ENCODE peak calls at places on chromosome 13, in six cellular contexts. R is endothelial cell of umbilical vein, S is PC-3, X is keratinocyte, A is neural progenitor cell, F is astrocyte. O is an unnamed sample.

GRCh38 chr13:75607447-75607846 is 28.7 kb upstream of the LMO7 start:
- DNase-seq in R (no peak), S (peak), X (no peak), A (no peak), F (no peak), O (no peak)

GRCh38 chr13:48647625-48648024 is 6.1 kb upstream of the CYSLTR2 start:
- DNase-seq in R (no peak), S (no peak), X (no peak), A (no peak), F (no peak), O (no peak)

GRCh38 chr13:77113496-77113895 is 86.5 kb upstream of the FBXL3 start:
- DNase-seq in R (no peak), S (no peak), X (no peak), A (no peak), F (peak), O (no peak)

GRCh38 chr13:39462456-39462855 is 140.5 kb downstream of the LHFPL6 start:
- DNase-seq in R (peak), S (no peak), X (no peak), A (no peak), F (peak), O (no peak)

GRCh38 chr13:105598551-105598950 is 936.9 kb downstream of the EFNB2 start:
- DNase-seq in R (no peak), S (no peak), X (no peak), A (no peak), F (peak), O (no peak)

GRCh38 chr13:112879283-112879833 is 89.7 kb upstream of the MCF2L start:
- DNase-seq in R (no peak), S (no peak), X (no peak), A (no peak), F (no peak), O (no peak)

GRCh38 chr13:51000576-51001260 is 91.1 kb downstream of the RNASEH2B start:
- DNase-seq in R (no peak), S (peak), X (peak), A (no peak), F (peak), O (peak)

GRCh38 chr13:113997845-113998751 is 24.2 kb upstream of the C13orf46 start:
- DNase-seq in R (no peak), S (peak), X (no peak), A (no peak), F (no peak), O (no peak)

GRCh38 chr13:98385591-98385990 is 191.3 kb downstream of the STK24 start:
- DNase-seq in R (no peak), S (no peak), X (no peak), A (no peak), F (no peak), O (no peak)

GRCh38 chr13:51874651-51875050 is 12.9 kb downstream of the CCDC70 start:
- DNase-seq in R (no peak), S (no peak), X (no peak), A (peak), F (no peak), O (no peak)

GRCh38 chr13:109945206-109945960 is 159.0 kb upstream of the IRS2 start:
- DNase-seq in R (no peak), S (peak), X (peak), A (no peak), F (peak), O (no peak)

GRCh38 chr13:59176775-59177174 is 987.0 kb downstream of the DIAPH3 start:
- DNase-seq in R (no peak), S (peak), X (no peak), A (no peak), F (no peak), O (peak)

GRCh38 chr13:62280590-62280989 is 864.9 kb upstream of the PCDH20 start:
- DNase-seq in R (no peak), S (no peak), X (no peak), A (no peak), F (no peak), O (no peak)

GRCh38 chr13:47545630-47546029 is 455.4 kb downstream of the SUCLA2 start:
- DNase-seq in R (no peak), S (no peak), X (no peak), A (no peak), F (no peak), O (no peak)

GRCh38 chr13:48156466-48156865 is 61.6 kb upstream of the MED4 start:
- DNase-seq in R (no peak), S (no peak), X (no peak), A (no peak), F (no peak), O (peak)

GRCh38 chr13:67119481-67119883 is 110.7 kb downstream of the PCDH9 start:
- DNase-seq in R (peak), S (peak), X (peak), A (no peak), F (peak), O (no peak)

GRCh38 chr13:113629814-113630213 is 28.2 kb downstream of the ATP4B start:
- DNase-seq in R (no peak), S (no peak), X (no peak), A (no peak), F (no peak), O (no peak)

GRCh38 chr13:110759710-110760109 is 46.2 kb downstream of the ING1 start:
- DNase-seq in R (no peak), S (peak), X (no peak), A (no peak), F (peak), O (peak)

GRCh38 chr13:98476106-98476505 is 100.8 kb downstream of the STK24 start:
- DNase-seq in R (peak), S (no peak), X (no peak), A (peak), F (no peak), O (peak)

GRCh38 chr13:59409211-59409610 is 754.5 kb downstream of the DIAPH3 start:
- DNase-seq in R (peak), S (no peak), X (no peak), A (peak), F (peak), O (peak)

GRCh38 chr13:49972709-49973108 is 24.1 kb upstream of the TRIM13 start:
- DNase-seq in R (no peak), S (no peak), X (no peak), A (no peak), F (no peak), O (no peak)

GRCh38 chr13:58018020-58018419 is 386.5 kb downstream of the PCDH17 start:
- DNase-seq in R (no peak), S (no peak), X (no peak), A (no peak), F (no peak), O (no peak)

GRCh38 chr13:110017379-110017778 is 231.0 kb upstream of the IRS2 start:
- DNase-seq in R (no peak), S (peak), X (peak), A (no peak), F (peak), O (no peak)

GRCh38 chr13:95708390-95708774 is 31.4 kb downstream of the DNAJC3 start:
- DNase-seq in R (no peak), S (no peak), X (no peak), A (no peak), F (no peak), O (no peak)

GRCh38 chr13:95707035-95707434 is 30.1 kb downstream of the DNAJC3 start:
- DNase-seq in R (no peak), S (no peak), X (no peak), A (no peak), F (no peak), O (no peak)

GRCh38 chr13:95706356-95706755 is 29.4 kb downstream of the DNAJC3 start:
- DNase-seq in R (no peak), S (no peak), X (no peak), A (no peak), F (no peak), O (no peak)

GRCh38 chr13:95707442-95708389 is 30.8 kb downstream of the DNAJC3 start:
- DNase-seq in R (no peak), S (no peak), X (no peak), A (no peak), F (no peak), O (no peak)

DNA sequence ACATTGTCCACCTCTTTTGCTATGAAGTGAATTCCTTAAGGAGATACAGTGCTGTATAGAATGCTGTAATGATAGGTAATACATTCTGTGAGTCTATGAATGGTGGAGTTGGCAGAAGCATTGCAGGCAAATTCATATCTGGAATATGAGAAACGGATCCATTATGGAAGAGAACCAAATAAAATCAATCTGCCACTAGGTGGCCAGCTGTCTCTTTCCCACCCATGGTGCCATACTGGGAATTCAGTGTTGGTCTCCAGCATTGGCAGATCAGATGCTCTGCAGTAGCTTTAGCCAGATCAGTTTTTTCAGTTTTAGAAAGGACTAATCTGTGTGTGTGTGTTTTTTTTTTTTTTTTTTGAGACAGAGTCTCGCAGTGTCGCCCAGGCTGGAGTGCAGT is 27.6 kb downstream of the DNAJC3 start:
- DNase-seq in R (no peak), S (peak), X (no peak), A (no peak), F (no peak), O (peak)
- TF ChIP-seq CTCF in R (peak), S (peak), X (peak), A (peak), F (peak), O (peak)

GRCh38 chr13:31880849-31881494 is 141.6 kb downstream of the RXFP2 start:
- DNase-seq in R (no peak), S (no peak), X (no peak), A (no peak), F (no peak), O (no peak)
- H3K4me3 ChIP-seq in R (no peak), S (no peak), X (no peak), A (no peak), F (no peak), O (no peak)

GRCh38 chr13:33158271-33158670 is 127.3 kb downstream of the STARD13 start:
- DNase-seq in R (no peak), S (no peak), X (no peak), A (no peak), F (no peak), O (no peak)

GRCh38 chr13:33152389-33152788 is 133.2 kb downstream of the STARD13 start:
- DNase-seq in R (no peak), S (no peak), X (no peak), A (no peak), F (no peak), O (no peak)

GRCh38 chr13:33158830-33159229 is 126.7 kb downstream of the STARD13 start:
- DNase-seq in R (no peak), S (no peak), X (no peak), A (no peak), F (no peak), O (no peak)

GRCh38 chr13:33153421-33154381 is 131.9 kb downstream of the STARD13 start:
- DNase-seq in R (peak), S (peak), X (no peak), A (peak), F (peak), O (no peak)

GRCh38 chr13:33154911-33155310 is 130.6 kb downstream of the STARD13 start:
- DNase-seq in R (no peak), S (no peak), X (no peak), A (no peak), F (no peak), O (no peak)
- TF ChIP-seq EZH2 in R (no peak), S (no peak), X (no peak), A (no peak), F (no peak), O (no peak)

GRCh38 chr13:22061371-22061805 is 390.5 kb downstream of the FGF9 start:
- DNase-seq in R (no peak), S (no peak), X (no peak), A (no peak), F (no peak), O (no peak)
- TF ChIP-seq CTCF in R (no peak), S (no peak), X (no peak), A (no peak), F (no peak), O (no peak)

DNA sequence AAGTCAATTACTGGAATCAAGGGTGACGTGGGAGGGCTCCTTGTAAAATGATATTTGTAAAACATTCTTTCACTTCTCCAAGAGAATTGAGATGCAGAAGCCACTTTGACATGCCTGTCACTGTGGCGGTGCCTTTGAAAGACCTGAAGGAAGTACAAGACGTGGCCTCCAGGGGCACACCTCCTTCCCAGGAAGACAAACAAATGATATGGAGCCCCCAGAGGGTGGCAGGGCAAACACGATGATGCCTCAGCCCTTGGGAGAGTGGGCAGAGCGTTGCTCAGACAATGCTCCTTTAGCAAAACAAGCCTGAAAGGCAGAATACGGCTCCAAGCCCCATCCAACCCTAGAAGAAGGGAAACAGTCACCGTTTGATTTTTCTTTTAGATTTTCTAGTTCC is 9.3 kb upstream of the ATP12A start:
- DNase-seq in R (no peak), S (peak), X (no peak), A (peak), F (no peak), O (peak)
- H3K4me3 ChIP-seq in R (no peak), S (peak), X (no peak), A (peak), F (no peak), O (no peak)

DNA sequence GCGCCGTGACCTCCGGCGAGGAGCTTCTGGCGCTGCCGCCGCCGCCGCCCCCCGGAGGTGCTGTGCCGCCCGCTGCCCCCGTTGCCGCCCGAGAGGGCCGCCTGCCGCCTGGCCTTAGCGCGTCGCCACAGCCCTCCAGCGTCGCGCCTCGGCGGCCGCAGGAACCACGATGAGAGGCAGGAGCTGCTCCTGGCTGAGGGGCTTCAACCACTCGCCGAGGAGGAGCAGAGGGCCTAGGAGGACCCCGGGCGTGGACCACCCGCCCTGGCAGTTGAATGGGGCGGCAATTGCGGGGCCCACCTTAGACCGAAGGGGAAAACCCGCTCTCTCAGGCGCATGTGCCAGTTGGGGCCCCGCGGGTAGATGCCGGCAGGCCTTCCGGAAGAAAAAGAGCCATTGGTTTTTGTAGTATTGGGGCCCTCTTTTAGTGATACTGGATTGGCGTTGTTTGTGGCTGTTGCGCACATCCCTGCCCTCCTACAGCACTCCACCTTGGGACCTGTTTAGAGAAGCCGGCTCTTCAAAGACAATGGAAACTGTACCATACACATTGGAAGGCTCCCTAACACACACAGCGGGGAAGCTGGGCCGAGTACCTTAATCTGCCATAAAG is 4.8 kb downstream of the PDX1 start:
- DNase-seq in R (no peak), S (no peak), X (no peak), A (peak), F (no peak), O (no peak)
- TF ChIP-seq EZH2 in R (peak), S (no peak), X (peak), A (peak), F (no peak), O (no peak)

DNA sequence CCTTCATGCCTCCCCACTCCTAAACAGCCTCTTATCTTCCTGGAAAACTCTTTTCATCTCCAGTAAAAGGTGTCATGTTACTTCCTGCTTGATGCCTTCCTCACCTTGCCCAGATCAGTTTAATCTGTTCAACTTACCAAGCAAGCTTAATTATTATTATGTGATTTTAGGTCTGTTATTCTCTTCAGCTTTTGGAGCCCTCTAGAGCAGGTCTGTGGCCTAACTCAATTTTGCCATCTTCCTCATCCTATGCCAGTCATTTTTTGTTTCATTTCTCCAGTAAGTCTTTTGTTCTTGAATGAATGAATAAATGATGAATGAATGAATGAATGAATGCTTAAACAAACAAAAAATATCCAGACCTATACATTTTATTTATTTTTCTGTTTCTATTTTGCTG is 528.3 kb downstream of the DCT start:
- DNase-seq in R (no peak), S (peak), X (no peak), A (no peak), F (no peak), O (peak)
- TF ChIP-seq CTCF in R (no peak), S (peak), X (no peak), A (no peak), F (no peak), O (peak)

DNA sequence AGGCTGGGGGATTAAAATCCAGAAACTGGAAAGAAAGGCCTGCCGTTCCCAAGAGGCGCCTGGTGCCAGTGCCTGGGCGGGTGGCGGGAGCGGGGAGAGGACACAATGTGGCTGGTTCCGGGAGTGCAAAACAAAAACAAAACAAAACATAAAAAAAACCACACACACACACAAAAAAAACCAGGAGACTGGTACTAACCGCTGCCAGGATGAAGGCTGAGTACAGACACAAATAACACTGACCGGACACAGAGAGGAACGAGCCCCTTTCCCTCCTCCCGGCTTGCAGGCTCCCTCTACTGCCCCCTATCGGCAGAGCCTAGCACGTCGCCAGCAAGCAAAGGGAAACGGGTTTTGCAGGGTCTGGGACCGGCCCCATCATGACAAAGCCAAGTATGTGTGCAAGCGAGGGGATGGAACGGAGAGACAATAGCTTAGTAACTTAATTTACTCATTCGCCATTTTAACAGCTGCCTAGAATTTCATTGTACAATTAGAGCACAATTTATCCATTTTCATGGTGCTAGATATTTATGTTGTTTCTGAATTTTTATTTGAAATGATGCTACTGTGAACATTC is 17.9 kb upstream of the ZDHHC20 start:
- DNase-seq in R (peak), S (peak), X (peak), A (peak), F (peak), O (peak)
- H3K4me3 ChIP-seq in R (peak), S (peak), X (peak), A (peak), F (peak), O (peak)

GRCh38 chr13:28492527-28493367 is 2.2 kb downstream of the FLT1 start:
- DNase-seq in R (no peak), S (no peak), X (no peak), A (peak), F (no peak), O (no peak)

GRCh38 chr13:28495586-28496564 is 947 bp upstream of the FLT1 start:
- DNase-seq in R (peak), S (no peak), X (no peak), A (no peak), F (no peak), O (no peak)

GRCh38 chr13:28494861-28495585 is at the start of gene FLT1:
- DNase-seq in R (peak), S (no peak), X (no peak), A (peak), F (no peak), O (peak)

GRCh38 chr13:28494537-28494860 is 429 bp downstream of the FLT1 start:
- DNase-seq in R (peak), S (no peak), X (no peak), A (peak), F (no peak), O (peak)

GRCh38 chr13:28493740-28494536 is 990 bp downstream of the FLT1 start:
- DNase-seq in R (no peak), S (no peak), X (no peak), A (peak), F (no peak), O (no peak)
- TF ChIP-seq EZH2 in R (no peak), S (no peak), X (peak), A (peak), F (peak), O (peak)

O was measured in A673.